ENCODE peak calls at places on chromosomes 3 and 15, in seven cellular contexts. E, B, Y, Z, D, V and J are unnamed samples. For H3K4me1, the result is how much of the 10 kb centered on the place peaks cover.

GRCh38 chr15:70240082-70240481 is 142.4 kb upstream of the TLE3 start:
- DNase-seq in E (no peak), B (no peak), Y (no peak), Z (no peak), D (no peak), V (no peak), J (no peak)

GRCh38 chr15:52496776-52497470 is 31.8 kb downstream of the MYO5A start:
- DNase-seq in E (peak), B (no peak), Y (no peak), Z (no peak), D (peak), V (peak), J (no peak)

GRCh38 chr3:178537123-178537754 is 1.0 kb downstream of the KCNMB2 start:
- DNase-seq in E (no peak), B (no peak), Y (no peak), Z (no peak), D (no peak), V (no peak), J (no peak)

GRCh38 chr3:193870376-193871092 is 265.4 kb upstream of the HES1 start:
- DNase-seq in E (peak), B (no peak), Y (no peak), Z (no peak), D (peak), V (no peak), J (no peak)

GRCh38 chr15:80010131-80010673 is 39.2 kb upstream of the BCL2A1 start:
- DNase-seq in E (no peak), B (no peak), Y (no peak), Z (no peak), D (no peak), V (peak), J (no peak)

GRCh38 chr3:41041899-41042298 is 157.4 kb upstream of the CTNNB1 start:
- DNase-seq in E (no peak), B (no peak), Y (no peak), Z (peak), D (no peak), V (no peak), J (no peak)

GRCh38 chr3:89260721-89261120 is 153.3 kb downstream of the EPHA3 start:
- DNase-seq in E (no peak), B (no peak), Y (no peak), Z (no peak), D (no peak), V (peak), J (no peak)

GRCh38 chr3:49357466-49358216 is 512 bp downstream of the GPX1 start:
- DNase-seq in E (peak), B (peak), Y (peak), Z (peak), D (peak), V (peak), J (peak)

GRCh38 chr15:93253656-93254055 is 164.6 kb upstream of the RGMA start:
- DNase-seq in E (no peak), B (no peak), Y (no peak), Z (peak), D (no peak), V (no peak), J (no peak)

GRCh38 chr3:4908066-4908768 is 71.0 kb upstream of the BHLHE40 start:
- DNase-seq in E (no peak), B (no peak), Y (no peak), Z (no peak), D (no peak), V (peak), J (no peak)

GRCh38 chr15:67674983-67675382 is 132.5 kb downstream of the MAP2K5 start:
- DNase-seq in E (no peak), B (no peak), Y (no peak), Z (no peak), D (no peak), V (no peak), J (no peak)

GRCh38 chr3:141241248-141242034 is 9.8 kb downstream of the PXYLP1 start:
- DNase-seq in E (no peak), B (no peak), Y (no peak), Z (peak), D (no peak), V (peak), J (no peak)

GRCh38 chr3:113668015-113668414 is 28.4 kb downstream of the USF3 start:
- DNase-seq in E (peak), B (no peak), Y (no peak), Z (no peak), D (no peak), V (peak), J (no peak)

GRCh38 chr3:170809975-170810357 is 60.0 kb downstream of the RPL22L1 start:
- DNase-seq in E (peak), B (no peak), Y (no peak), Z (no peak), D (no peak), V (peak), J (no peak)

GRCh38 chr15:74176262-74177208 is 3.0 kb downstream of the ISLR start:
- DNase-seq in E (no peak), B (no peak), Y (peak), Z (peak), D (peak), V (no peak), J (no peak)

GRCh38 chr15:85380860-85381535 is 595 bp downstream of the AKAP13 start:
- DNase-seq in E (no peak), B (peak), Y (peak), Z (peak), D (no peak), V (no peak), J (peak)

GRCh38 chr3:146682176-146682575 is 77.0 kb upstream of the PLSCR5 start:
- DNase-seq in E (peak), B (no peak), Y (no peak), Z (no peak), D (no peak), V (peak), J (no peak)

GRCh38 chr3:16534914-16535301 is 21.4 kb upstream of the RFTN1 start:
- DNase-seq in E (no peak), B (no peak), Y (no peak), Z (no peak), D (no peak), V (no peak), J (no peak)

GRCh38 chr3:113275876-113276580 is 64.7 kb downstream of the BOC start:
- DNase-seq in E (peak), B (peak), Y (peak), Z (peak), D (peak), V (peak), J (peak)

GRCh38 chr3:77039606-77040553 is at the start of gene ROBO2:
- DNase-seq in E (peak), B (no peak), Y (peak), Z (peak), D (peak), V (peak), J (peak)

GRCh38 chr3:187567026-187567425 is 103.2 kb downstream of the SST start:
- DNase-seq in E (peak), B (no peak), Y (no peak), Z (no peak), D (peak), V (no peak), J (no peak)

GRCh38 chr15:98163319-98164030 is 203.0 kb downstream of the ARRDC4 start:
- DNase-seq in E (no peak), B (no peak), Y (no peak), Z (no peak), D (no peak), V (no peak), J (no peak)
- H3K4me1 ChIP-seq in E (under half), B (under half), Y (under half), Z (under half), D (under half), V (under half), J (under half)

GRCh38 chr15:64807051-64807749 is 18.2 kb downstream of the PIF1 start:
- DNase-seq in E (no peak), B (no peak), Y (peak), Z (no peak), D (peak), V (no peak), J (no peak)
- H3K4me1 ChIP-seq in E (under half), B (under half), Y (under half), Z (under half), D (under half), V (under half), J (under half)

DNA sequence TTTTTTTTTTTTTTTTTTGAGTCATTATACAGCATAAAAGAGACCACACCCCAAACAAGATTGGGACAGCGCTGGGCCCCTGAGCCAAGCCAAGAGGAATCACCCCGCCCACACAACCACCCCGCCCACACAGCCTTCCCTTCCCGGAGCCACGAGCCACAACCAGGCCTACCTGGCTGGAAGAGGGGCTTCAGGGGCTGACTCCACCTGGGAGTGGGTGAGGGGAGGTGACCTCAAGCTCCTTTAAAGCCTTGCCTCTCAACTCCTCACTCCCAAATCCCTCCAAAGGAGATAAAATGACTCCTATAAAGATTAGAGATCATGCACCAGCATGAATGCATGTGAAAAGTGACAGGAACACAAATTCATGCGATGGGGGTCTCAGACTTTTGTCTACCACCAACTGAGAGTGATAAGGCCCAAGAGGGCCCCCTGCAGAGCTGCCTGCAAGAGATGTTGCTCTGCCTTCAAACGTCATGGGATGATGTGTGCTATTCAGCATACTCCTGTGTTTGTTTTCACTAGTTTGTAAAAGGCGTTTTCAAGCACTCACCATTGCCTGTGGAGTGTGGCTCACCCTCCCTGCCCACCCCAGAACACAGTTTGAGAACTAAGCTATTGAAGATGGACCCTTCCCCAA is 23.1 kb upstream of the KLF13 start:
- DNase-seq in E (no peak), B (no peak), Y (no peak), Z (peak), D (peak), V (no peak), J (no peak)
- H3K4me1 ChIP-seq in E (under half), B (under half), Y (under half), Z (half or more), D (under half), V (under half), J (under half)

DNA sequence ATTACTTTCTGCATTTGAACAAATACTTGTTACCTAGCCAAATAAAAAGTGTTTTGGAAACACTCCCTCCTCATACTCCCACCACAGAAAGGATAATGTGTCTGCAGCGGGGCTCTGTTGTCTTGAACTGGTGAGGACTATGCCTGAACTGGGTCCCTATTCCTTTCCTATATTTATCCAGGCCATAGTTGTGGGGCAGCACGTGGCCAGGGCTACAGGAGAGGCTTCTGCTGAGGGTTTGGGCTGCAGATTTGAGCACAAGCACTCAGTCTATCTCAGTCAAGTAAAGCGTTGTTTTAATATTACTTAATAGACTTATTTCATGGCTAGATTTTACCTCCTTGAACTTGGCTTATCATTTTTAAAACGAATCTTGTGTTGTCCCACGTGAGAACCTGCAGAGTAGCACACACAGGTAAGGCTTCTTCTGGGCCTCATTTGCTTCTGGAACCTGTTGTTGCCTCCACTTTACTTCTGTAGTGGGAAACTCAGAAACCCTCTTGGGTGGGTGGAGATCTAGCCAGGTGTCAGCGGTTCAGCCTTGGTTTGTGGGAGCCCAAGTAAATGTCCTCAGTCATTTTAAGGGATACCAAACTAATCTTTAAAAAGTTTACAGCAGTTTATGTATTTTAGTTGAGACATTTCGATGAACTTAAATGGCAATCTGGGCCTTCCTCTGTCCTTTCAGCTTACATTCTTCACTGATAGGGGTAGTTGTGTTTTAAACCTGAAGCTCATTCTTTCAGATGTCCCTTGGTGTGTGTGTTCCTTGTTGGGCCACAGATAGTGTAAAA is 51.1 kb downstream of the TRIM71 start:
- DNase-seq in E (no peak), B (no peak), Y (no peak), Z (no peak), D (no peak), V (no peak), J (no peak)
- H3K4me1 ChIP-seq in E (under half), B (under half), Y (under half), Z (under half), D (half or more), V (under half), J (under half)

GRCh38 chr3:195900426-195901355 is 7.7 kb downstream of the TNK2 start:
- DNase-seq in E (peak), B (no peak), Y (no peak), Z (peak), D (no peak), V (peak), J (peak)
- H3K4me1 ChIP-seq in E (under half), B (under half), Y (under half), Z (under half), D (under half), V (under half), J (under half)

GRCh38 chr3:110743984-110744383 is 327.6 kb upstream of the NECTIN3 start:
- DNase-seq in E (no peak), B (no peak), Y (no peak), Z (no peak), D (no peak), V (no peak), J (no peak)
- H3K4me1 ChIP-seq in E (under half), B (under half), Y (under half), Z (under half), D (under half), V (under half), J (under half)

GRCh38 chr15:45546789-45547188 is 24.2 kb upstream of the SLC30A4 start:
- DNase-seq in E (no peak), B (no peak), Y (no peak), Z (no peak), D (no peak), V (no peak), J (no peak)
- H3K4me1 ChIP-seq in E (under half), B (under half), Y (under half), Z (under half), D (under half), V (under half), J (under half)